ENCODE peak calls at places on chromosomes 16 and 17, in five cellular contexts. One of them, this sample, is unnamed.

GRCh38 chr17:29059281-29059680 is 16.3 kb downstream of the PIPOX start:
- DNase-seq in fibroblast of the aortic adventitia: peak
- DNase-seq in MM.1S: no peak
- DNase-seq in RWPE1: peak
- DNase-seq in natural killer cell: no peak
- DNase-seq in this sample: no peak

GRCh38 chr17:66791337-66791736 is 43.6 kb upstream of the CACNG5 start:
- DNase-seq in fibroblast of the aortic adventitia: no peak
- DNase-seq in MM.1S: no peak
- DNase-seq in RWPE1: no peak
- DNase-seq in natural killer cell: no peak
- DNase-seq in this sample: no peak

GRCh38 chr17:7177210-7177953 is 1.8 kb downstream of the ASGR1 start:
- DNase-seq in fibroblast of the aortic adventitia: peak
- DNase-seq in MM.1S: peak
- DNase-seq in RWPE1: peak
- DNase-seq in natural killer cell: peak
- DNase-seq in this sample: peak

GRCh38 chr17:4162366-4162765 is 19.4 kb downstream of the CYB5D2 start:
- DNase-seq in fibroblast of the aortic adventitia: no peak
- DNase-seq in MM.1S: no peak
- DNase-seq in RWPE1: no peak
- DNase-seq in natural killer cell: no peak
- DNase-seq in this sample: no peak

GRCh38 chr17:12114686-12115418 is 94.2 kb downstream of the MAP2K4 start:
- DNase-seq in fibroblast of the aortic adventitia: no peak
- DNase-seq in MM.1S: no peak
- DNase-seq in RWPE1: no peak
- DNase-seq in natural killer cell: no peak
- DNase-seq in this sample: no peak

GRCh38 chr17:511001-511690 is 158.5 kb upstream of the RPH3AL start:
- DNase-seq in fibroblast of the aortic adventitia: peak
- DNase-seq in MM.1S: no peak
- DNase-seq in RWPE1: no peak
- DNase-seq in natural killer cell: no peak
- DNase-seq in this sample: no peak

GRCh38 chr16:57486858-57487834 is 853 bp upstream of the DOK4 start:
- DNase-seq in fibroblast of the aortic adventitia: no peak
- DNase-seq in MM.1S: no peak
- DNase-seq in RWPE1: no peak
- DNase-seq in natural killer cell: no peak
- DNase-seq in this sample: no peak

GRCh38 chr16:31507929-31508705 is at the start of gene RUSF1:
- DNase-seq in fibroblast of the aortic adventitia: peak
- DNase-seq in MM.1S: peak
- DNase-seq in RWPE1: peak
- DNase-seq in natural killer cell: peak
- DNase-seq in this sample: peak

GRCh38 chr17:71980171-71980570 is 140.6 kb upstream of the SOX9 start:
- DNase-seq in fibroblast of the aortic adventitia: no peak
- DNase-seq in MM.1S: no peak
- DNase-seq in RWPE1: no peak
- DNase-seq in natural killer cell: no peak
- DNase-seq in this sample: no peak

GRCh38 chr16:87417511-87417910 is 25.4 kb downstream of the MAP1LC3B start:
- DNase-seq in fibroblast of the aortic adventitia: no peak
- DNase-seq in MM.1S: no peak
- DNase-seq in RWPE1: no peak
- DNase-seq in natural killer cell: no peak
- DNase-seq in this sample: no peak

GRCh38 chr17:44083250-44083849 is 12.8 kb downstream of the G6PC3 start:
- DNase-seq in fibroblast of the aortic adventitia: no peak
- DNase-seq in MM.1S: no peak
- DNase-seq in RWPE1: no peak
- DNase-seq in natural killer cell: no peak
- DNase-seq in this sample: no peak

GRCh38 chr16:71610936-71611871 is 14.8 kb upstream of the MARVELD3 start:
- DNase-seq in fibroblast of the aortic adventitia: peak
- DNase-seq in MM.1S: peak
- DNase-seq in RWPE1: peak
- DNase-seq in natural killer cell: peak
- DNase-seq in this sample: peak

GRCh38 chr16:79054593-79054992 is 545.9 kb downstream of the MAF start:
- DNase-seq in fibroblast of the aortic adventitia: no peak
- DNase-seq in MM.1S: no peak
- DNase-seq in RWPE1: no peak
- DNase-seq in natural killer cell: no peak
- DNase-seq in this sample: no peak

GRCh38 chr17:70144260-70144846 is 25.0 kb upstream of the KCNJ2 start:
- DNase-seq in fibroblast of the aortic adventitia: peak
- DNase-seq in MM.1S: peak
- DNase-seq in RWPE1: peak
- DNase-seq in natural killer cell: no peak
- DNase-seq in this sample: no peak

GRCh38 chr16:86363057-86363490 is 147.3 kb upstream of the FOXF1 start:
- DNase-seq in fibroblast of the aortic adventitia: peak
- DNase-seq in MM.1S: no peak
- DNase-seq in RWPE1: peak
- DNase-seq in natural killer cell: no peak
- DNase-seq in this sample: no peak

DNA sequence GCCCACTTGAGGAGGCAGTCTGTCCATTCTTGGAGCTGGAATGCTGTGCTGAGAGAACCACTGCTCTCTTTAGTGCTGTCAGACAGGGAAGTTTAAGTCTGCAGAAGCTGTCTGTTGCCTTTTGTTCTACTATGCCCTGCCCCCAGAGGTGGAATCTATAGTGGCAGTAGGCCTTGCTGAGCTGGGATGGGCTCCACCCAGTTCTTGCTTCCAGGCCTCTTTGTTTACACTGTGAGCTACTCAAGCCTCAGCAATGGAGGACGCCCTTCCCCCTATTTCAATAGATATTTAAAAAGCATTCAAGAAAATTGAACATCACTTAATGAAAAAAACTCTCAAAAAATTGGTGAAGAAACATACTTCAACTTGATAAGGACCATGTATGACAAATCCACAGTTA is 313.5 kb downstream of the PHKB start:
- DNase-seq in fibroblast of the aortic adventitia: peak
- DNase-seq in MM.1S: no peak
- DNase-seq in RWPE1: no peak
- DNase-seq in natural killer cell: no peak
- DNase-seq in this sample: no peak
- TF ChIP-seq CTCF in fibroblast of the aortic adventitia: peak
- TF ChIP-seq CTCF in MM.1S: no peak
- TF ChIP-seq CTCF in RWPE1: no peak
- TF ChIP-seq CTCF in natural killer cell: no peak
- TF ChIP-seq CTCF in this sample: no peak

GRCh38 chr17:1684307-1685189 is at the start of gene PRPF8:
- DNase-seq in fibroblast of the aortic adventitia: peak
- DNase-seq in MM.1S: peak
- DNase-seq in RWPE1: peak
- DNase-seq in natural killer cell: peak
- DNase-seq in this sample: peak
- TF ChIP-seq CTCF in fibroblast of the aortic adventitia: peak
- TF ChIP-seq CTCF in MM.1S: no peak
- TF ChIP-seq CTCF in RWPE1: no peak
- TF ChIP-seq CTCF in natural killer cell: no peak
- TF ChIP-seq CTCF in this sample: no peak

DNA sequence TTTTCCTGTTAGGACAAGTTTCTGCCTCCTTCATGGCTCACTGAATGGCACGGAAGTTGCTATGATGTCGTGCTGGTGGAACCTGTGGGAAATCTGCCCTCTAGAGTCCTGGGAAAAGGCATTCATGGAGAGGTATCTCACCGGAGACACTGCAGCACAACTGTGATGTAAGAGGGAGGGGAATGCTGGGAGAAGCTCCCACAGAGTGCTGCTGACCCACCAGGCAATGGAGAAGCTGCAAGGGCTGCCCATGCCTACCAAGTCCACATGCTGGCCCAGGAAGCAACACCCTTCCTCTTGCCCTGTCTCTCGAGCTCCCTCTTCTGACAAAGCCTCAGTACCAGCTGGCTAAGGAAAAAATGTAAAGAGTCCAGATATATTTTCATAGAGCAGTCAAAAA is 45.2 kb upstream of the SLC5A11 start:
- DNase-seq in fibroblast of the aortic adventitia: peak
- DNase-seq in MM.1S: no peak
- DNase-seq in RWPE1: peak
- DNase-seq in natural killer cell: no peak
- DNase-seq in this sample: no peak
- TF ChIP-seq CTCF in fibroblast of the aortic adventitia: peak
- TF ChIP-seq CTCF in MM.1S: peak
- TF ChIP-seq CTCF in RWPE1: peak
- TF ChIP-seq CTCF in natural killer cell: no peak
- TF ChIP-seq CTCF in this sample: no peak

GRCh38 chr16:66717112-66717675 is 20.7 kb upstream of the CMTM4 start:
- DNase-seq in fibroblast of the aortic adventitia: no peak
- DNase-seq in MM.1S: no peak
- DNase-seq in RWPE1: no peak
- DNase-seq in natural killer cell: no peak
- DNase-seq in this sample: peak
- TF ChIP-seq CTCF in fibroblast of the aortic adventitia: peak
- TF ChIP-seq CTCF in MM.1S: peak
- TF ChIP-seq CTCF in RWPE1: no peak
- TF ChIP-seq CTCF in natural killer cell: no peak
- TF ChIP-seq CTCF in this sample: peak

DNA sequence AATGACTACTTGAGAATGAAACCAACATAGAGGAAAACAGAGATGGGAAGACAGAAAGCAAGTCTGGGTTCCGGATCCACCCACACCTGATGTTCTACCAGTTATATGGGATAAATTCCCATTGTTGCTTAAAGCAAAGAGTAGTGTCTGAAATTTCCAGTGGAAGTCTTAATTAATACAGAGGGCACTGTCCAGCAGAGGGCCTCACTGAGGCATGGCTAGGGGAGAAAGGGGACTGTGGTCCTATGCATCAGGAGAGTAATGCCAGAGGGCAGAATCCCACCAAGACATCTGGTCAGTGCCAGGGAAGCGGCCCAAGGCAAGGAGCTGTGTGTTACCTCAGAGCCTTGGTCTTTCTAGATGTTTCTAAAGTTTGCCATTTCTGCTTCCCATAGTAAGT is 7.5 kb upstream of the UMOD start:
- DNase-seq in fibroblast of the aortic adventitia: no peak
- DNase-seq in MM.1S: no peak
- DNase-seq in RWPE1: no peak
- DNase-seq in natural killer cell: no peak
- DNase-seq in this sample: peak
- TF ChIP-seq CTCF in fibroblast of the aortic adventitia: no peak
- TF ChIP-seq CTCF in MM.1S: peak
- TF ChIP-seq CTCF in RWPE1: no peak
- TF ChIP-seq CTCF in natural killer cell: no peak
- TF ChIP-seq CTCF in this sample: peak

DNA sequence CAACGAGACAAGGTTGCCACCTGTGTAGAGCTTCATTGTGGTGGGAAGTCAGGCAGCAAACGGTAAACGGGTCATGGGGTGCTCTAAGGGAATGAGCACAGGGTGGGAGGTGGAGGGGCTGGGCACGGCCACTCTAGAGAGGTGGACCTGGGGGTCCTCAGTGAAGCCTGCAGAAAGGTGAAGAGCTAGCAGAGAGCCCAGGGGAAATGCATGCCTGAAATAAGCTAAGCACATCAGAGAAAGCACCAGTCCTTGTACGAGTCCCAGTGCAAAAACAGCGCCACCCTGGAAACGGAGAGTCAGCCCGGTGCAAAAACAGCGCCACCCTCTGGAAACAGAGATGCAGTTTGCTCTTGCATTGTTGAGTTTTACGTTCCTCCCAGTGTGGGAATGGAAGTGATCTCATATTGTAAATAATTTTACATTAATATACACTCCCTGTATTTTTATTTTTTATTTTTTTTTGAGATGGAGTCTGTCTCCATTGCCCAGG is 65.0 kb downstream of the TBC1D16 start:
- DNase-seq in fibroblast of the aortic adventitia: peak
- DNase-seq in MM.1S: peak
- DNase-seq in RWPE1: no peak
- DNase-seq in natural killer cell: no peak
- DNase-seq in this sample: no peak
- TF ChIP-seq CTCF in fibroblast of the aortic adventitia: peak
- TF ChIP-seq CTCF in MM.1S: peak
- TF ChIP-seq CTCF in RWPE1: peak
- TF ChIP-seq CTCF in natural killer cell: peak
- TF ChIP-seq CTCF in this sample: peak

GRCh38 chr17:17921192-17922082 is 50.8 kb downstream of the TOM1L2 start:
- DNase-seq in fibroblast of the aortic adventitia: peak
- DNase-seq in MM.1S: no peak
- DNase-seq in RWPE1: peak
- DNase-seq in natural killer cell: no peak
- DNase-seq in this sample: no peak
- TF ChIP-seq CTCF in fibroblast of the aortic adventitia: no peak
- TF ChIP-seq CTCF in MM.1S: no peak
- TF ChIP-seq CTCF in RWPE1: no peak
- TF ChIP-seq CTCF in natural killer cell: no peak
- TF ChIP-seq CTCF in this sample: no peak

DNA sequence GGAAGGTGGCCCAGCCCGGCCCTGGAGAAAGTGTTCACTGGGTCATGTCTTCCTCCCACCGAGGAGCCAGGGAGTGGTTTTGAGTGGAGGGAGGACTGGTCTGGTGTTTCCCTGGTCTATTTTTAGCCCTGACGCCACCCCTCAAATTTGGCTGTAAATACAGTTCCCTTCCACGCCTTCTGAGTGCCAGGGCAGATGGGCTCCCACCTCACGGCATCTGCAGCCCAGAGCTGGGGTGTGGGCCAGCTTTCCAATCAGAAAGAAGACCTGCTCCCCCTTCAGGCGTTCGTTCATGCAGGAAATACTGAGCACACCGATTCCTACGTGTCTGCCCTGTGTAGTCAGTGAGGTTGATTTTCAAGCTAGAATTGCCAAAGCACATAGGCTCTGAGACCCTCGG is 53.7 kb downstream of the SNX20 start:
- DNase-seq in fibroblast of the aortic adventitia: peak
- DNase-seq in MM.1S: no peak
- DNase-seq in RWPE1: no peak
- DNase-seq in natural killer cell: no peak
- DNase-seq in this sample: peak
- TF ChIP-seq CTCF in fibroblast of the aortic adventitia: peak
- TF ChIP-seq CTCF in MM.1S: no peak
- TF ChIP-seq CTCF in RWPE1: no peak
- TF ChIP-seq CTCF in natural killer cell: no peak
- TF ChIP-seq CTCF in this sample: peak

GRCh38 chr17:81925860-81926450 is 1.6 kb downstream of the MAFG start:
- DNase-seq in fibroblast of the aortic adventitia: no peak
- DNase-seq in MM.1S: no peak
- DNase-seq in RWPE1: no peak
- DNase-seq in natural killer cell: no peak
- DNase-seq in this sample: no peak

GRCh38 chr17:81926451-81927144 is 937 bp downstream of the MAFG start:
- DNase-seq in fibroblast of the aortic adventitia: peak
- DNase-seq in MM.1S: peak
- DNase-seq in RWPE1: peak
- DNase-seq in natural killer cell: peak
- DNase-seq in this sample: peak

GRCh38 chr17:81922566-81923301 is 4.8 kb upstream of the SIRT7 start:
- DNase-seq in fibroblast of the aortic adventitia: no peak
- DNase-seq in MM.1S: no peak
- DNase-seq in RWPE1: no peak
- DNase-seq in natural killer cell: no peak
- DNase-seq in this sample: no peak

GRCh38 chr17:81923302-81924260 is 4.0 kb downstream of the MAFG start:
- DNase-seq in fibroblast of the aortic adventitia: peak
- DNase-seq in MM.1S: peak
- DNase-seq in RWPE1: peak
- DNase-seq in natural killer cell: no peak
- DNase-seq in this sample: peak

GRCh38 chr17:81924557-81925532 is 2.7 kb downstream of the MAFG start:
- DNase-seq in fibroblast of the aortic adventitia: no peak
- DNase-seq in MM.1S: peak
- DNase-seq in RWPE1: no peak
- DNase-seq in natural killer cell: no peak
- DNase-seq in this sample: no peak
- TF ChIP-seq CTCF in fibroblast of the aortic adventitia: no peak
- TF ChIP-seq CTCF in MM.1S: no peak
- TF ChIP-seq CTCF in RWPE1: no peak
- TF ChIP-seq CTCF in natural killer cell: no peak
- TF ChIP-seq CTCF in this sample: no peak

This sample was measured in nephron progenitor cell.